ENCODE peak calls at places on chromosomes 2 and 18, in six cellular contexts. T, Y, U, K, M and C are unnamed samples.

GRCh38 chr2:162184362-162184761 is 32.3 kb upstream of the GCG start:
- DNase-seq in Y (no peak), M (no peak), U (no peak), K (no peak), T (no peak), C (no peak)

GRCh38 chr2:105764059-105764458 is 19.3 kb downstream of the NCK2 start:
- DNase-seq in Y (no peak), M (no peak), K (no peak), U (no peak), T (no peak), C (no peak)

GRCh38 chr18:62442391-62442790 is 80.4 kb upstream of the ZCCHC2 start:
- DNase-seq in Y (no peak), M (no peak), U (no peak), T (no peak), K (no peak), C (no peak)

GRCh38 chr2:197219636-197220035 is 90.9 kb downstream of the ANKRD44 start:
- DNase-seq in U (no peak), T (no peak), M (no peak), K (no peak), Y (no peak), C (no peak)

GRCh38 chr2:163374282-163374681 is 361.5 kb downstream of the FIGN start:
- DNase-seq in K (no peak), T (no peak), U (no peak), Y (no peak), M (no peak), C (no peak)

GRCh38 chr2:235669269-235669831 is 175.5 kb downstream of the AGAP1 start:
- DNase-seq in U (peak; percentile 79), K (peak; percentile 59), T (no peak), M (peak; percentile 77), Y (peak; percentile 94), C (peak; percentile 83)

GRCh38 chr2:64462940-64463339 is 9.0 kb downstream of the LGALSL start:
- DNase-seq in Y (no peak), M (no peak), U (no peak), K (no peak), T (no peak), C (peak; percentile 82)

GRCh38 chr2:136612079-136612478 is 153.3 kb upstream of the THSD7B start:
- DNase-seq in K (no peak), U (no peak), M (no peak), T (no peak), Y (no peak), C (no peak)

GRCh38 chr18:51151568-51152511 is 45.6 kb downstream of the MEX3C start:
- DNase-seq in K (peak; percentile 76), T (peak; percentile 65), M (no peak), Y (no peak), U (no peak), C (no peak)

GRCh38 chr18:62944454-62944853 is 229.1 kb downstream of the PHLPP1 start:
- DNase-seq in M (no peak), U (no peak), T (no peak), Y (no peak), K (no peak), C (no peak)

GRCh38 chr2:13638181-13638580 is 921.4 kb downstream of the TRIB2 start:
- DNase-seq in T (no peak), U (peak; percentile 87), K (no peak), Y (no peak), M (no peak), C (peak; percentile 87)

GRCh38 chr2:10303634-10304378 is 1.1 kb downstream of the HPCAL1 start:
- DNase-seq in K (peak; percentile 60), M (no peak), T (peak; percentile 59), U (peak; percentile 52), Y (peak; percentile 52), C (peak; percentile 78)

GRCh38 chr2:148930046-148930775 is 55.2 kb downstream of the KIF5C start:
- DNase-seq in T (no peak), K (no peak), M (no peak), Y (no peak), U (no peak), C (peak; percentile 29)

GRCh38 chr2:237674731-237675276 is 47.4 kb downstream of the LRRFIP1 start:
- DNase-seq in M (no peak), U (peak; percentile 41), Y (peak; percentile 88), T (peak; percentile 86), K (peak; percentile 90), C (peak; percentile 86)

GRCh38 chr2:46487667-46488333 is 8.4 kb downstream of the TMEM247 start:
- DNase-seq in T (no peak), U (peak; percentile 19), Y (peak; percentile 57), M (no peak), K (no peak), C (peak; percentile 88)

GRCh38 chr18:64618390-64618789 is 469.5 kb upstream of the LINC00305 start:
- DNase-seq in T (no peak), Y (no peak), U (no peak), M (no peak), K (no peak), C (no peak)

GRCh38 chr2:163191372-163191771 is 352.8 kb upstream of the KCNH7 start:
- DNase-seq in T (peak; percentile 16), U (peak; percentile 61), M (peak; percentile 21), Y (peak; percentile 4), K (peak; percentile 51), C (peak; percentile 71)

GRCh38 chr18:40387130-40387821 is 1567.8 kb upstream of the PIK3C3 start:
- DNase-seq in Y (no peak), M (no peak), U (no peak), T (no peak), K (no peak), C (no peak)

GRCh38 chr18:13930964-13931363 is 15.6 kb upstream of the MC2R start:
- DNase-seq in T (no peak), Y (no peak), M (no peak), U (no peak), K (no peak), C (no peak)

GRCh38 chr2:207767461-207768167 is 2.1 kb downstream of the FZD5 start:
- DNase-seq in M (no peak), U (peak; percentile 65), T (no peak), K (no peak), Y (peak; percentile 21), C (peak; percentile 16)

GRCh38 chr18:45498270-45498625 is 117.0 kb upstream of the SLC14A2 start:
- DNase-seq in K (no peak), T (no peak), Y (no peak), U (no peak), M (no peak), C (no peak)

GRCh38 chr2:203544402-203544801 is 9.3 kb upstream of the RAPH1 start:
- DNase-seq in U (no peak), Y (no peak), M (no peak), K (no peak), T (no peak), C (no peak)

GRCh38 chr2:4192119-4192518 is 488.7 kb downstream of the DCDC2C start:
- DNase-seq in K (no peak), U (no peak), T (no peak), Y (no peak), M (no peak), C (no peak)

GRCh38 chr2:55555977-55556376 is 36.5 kb downstream of the CFAP36 start:
- DNase-seq in K (no peak), T (no peak), M (no peak), U (peak; percentile 23), Y (no peak), C (peak; percentile 31)

GRCh38 chr18:25650201-25650941 is 298.4 kb upstream of the ZNF521 start:
- DNase-seq in U (no peak), M (no peak), K (no peak), Y (no peak), T (no peak), C (peak; percentile 96)

GRCh38 chr18:8709248-8710059 is 4.1 kb downstream of the MTCL1 start:
- DNase-seq in T (no peak), Y (no peak), K (no peak), M (no peak), U (no peak), C (no peak)

GRCh38 chr2:121722479-121722878 is 14.2 kb downstream of the NIFK start:
- DNase-seq in T (no peak), M (no peak), U (peak; percentile 67), Y (no peak), K (no peak), C (peak; percentile 90)

GRCh38 chr2:11615209-11615608 is 54.8 kb downstream of the NTSR2 start:
- DNase-seq in U (no peak), Y (no peak), K (no peak), M (no peak), T (no peak), C (no peak)

GRCh38 chr2:240687741-240688562 is 3.7 kb upstream of the AQP12A start:
- DNase-seq in M (no peak), U (no peak), Y (no peak), T (no peak), K (no peak), C (no peak)

GRCh38 chr2:128639693-128640092 is 321.0 kb upstream of the HS6ST1 start:
- DNase-seq in T (no peak), M (no peak), Y (no peak), U (no peak), K (no peak), C (peak; percentile 14)
- H3K9me2 ChIP-seq in T (no peaks in the 10 kb centered on the region), M (no peaks in the 10 kb centered on the region), Y (no peaks in the 10 kb centered on the region), U (no peaks in the 10 kb centered on the region), K (no peaks in the 10 kb centered on the region), C (no peaks in the 10 kb centered on the region)

GRCh38 chr2:74201596-74201995 is 3.2 kb downstream of the MTHFD2 start:
- DNase-seq in M (no peak), K (no peak), U (peak; percentile 34), Y (no peak), T (no peak), C (peak; percentile 85)
- H3K4me1 ChIP-seq in M (peaks cover 28% of the 10 kb centered on the region), K (peaks cover 46% of the 10 kb centered on the region), U (peaks cover 51% of the 10 kb centered on the region), Y (peaks cover 63% of the 10 kb centered on the region), T (peaks cover 69% of the 10 kb centered on the region), C (peaks cover 39% of the 10 kb centered on the region)

GRCh38 chr2:7989823-7990222 is 692.0 kb upstream of the ID2 start:
- DNase-seq in Y (no peak), K (no peak), M (no peak), T (no peak), U (no peak), C (no peak)
- H3K9me2 ChIP-seq in Y (no peaks in the 10 kb centered on the region), K (no peaks in the 10 kb centered on the region), M (no peaks in the 10 kb centered on the region), T (no peaks in the 10 kb centered on the region), U (no peaks in the 10 kb centered on the region), C (no peaks in the 10 kb centered on the region)

GRCh38 chr2:69097908-69098655 is 85.1 kb downstream of the ANTXR1 start:
- DNase-seq in U (no peak), T (no peak), K (no peak), Y (no peak), M (no peak), C (peak; percentile 27)
- H3K4me1 ChIP-seq in U (peaks cover 9% of the 10 kb centered on the region), T (no peaks in the 10 kb centered on the region), K (no peaks in the 10 kb centered on the region), Y (no peaks in the 10 kb centered on the region), M (no peaks in the 10 kb centered on the region), C (peaks cover 59% of the 10 kb centered on the region)

GRCh38 chr18:3224223-3224622 is 4.5 kb upstream of the MYOM1 start:
- DNase-seq in T (no peak), U (no peak), M (no peak), Y (no peak), K (no peak), C (no peak)
- H3K9me2 ChIP-seq in T (no peaks in the 10 kb centered on the region), U (no peaks in the 10 kb centered on the region), M (no peaks in the 10 kb centered on the region), Y (no peaks in the 10 kb centered on the region), K (no peaks in the 10 kb centered on the region), C (no peaks in the 10 kb centered on the region)

GRCh38 chr2:147888665-147889064 is 43.8 kb downstream of the ACVR2A start:
- DNase-seq in Y (no peak), U (no peak), M (no peak), K (peak; percentile 82), T (no peak), C (no peak)

GRCh38 chr2:147879846-147880245 is 35.0 kb downstream of the ACVR2A start:
- DNase-seq in T (no peak), U (no peak), K (no peak), M (no peak), Y (no peak), C (no peak)

GRCh38 chr2:147886136-147886535 is 41.3 kb downstream of the ACVR2A start:
- DNase-seq in Y (no peak), K (no peak), T (no peak), M (no peak), U (no peak), C (no peak)

GRCh38 chr2:147884796-147885195 is 40.0 kb downstream of the ACVR2A start:
- DNase-seq in K (peak; percentile 32), M (no peak), Y (no peak), U (no peak), T (no peak), C (no peak)
- H3K4me1 ChIP-seq in K (peaks cover 16% of the 10 kb centered on the region), M (no peaks in the 10 kb centered on the region), Y (no peaks in the 10 kb centered on the region), U (no peaks in the 10 kb centered on the region), T (no peaks in the 10 kb centered on the region), C (peaks cover 4% of the 10 kb centered on the region)